ENCODE peak calls at places on chromosomes 5 and 9, in five cellular contexts. X is stimulated activated CD8-positive, alpha-beta memory T cell treated with anti-CD3 and anti-CD28 coated beads, Interleukin-4, amount 100 ng/mL, for 1 hour; E is fibroblast of pulmonary artery; C is NCI-H1092 treated with DMSO at 0.1 percent for 48 hours; K is AG20443. W is an unnamed sample.
A peak's percentile ranks its signal among the peaks of the same experiment; 100 is the strongest.

GRCh38 chr5:140113180-140113698 is 670 bp upstream of the PURA start:
- DNase-seq in K (peak; percentile 22), X (no peak), E (no peak), C (no peak), W (no peak)

GRCh38 chr5:129905467-129906176 is 1.4 kb downstream of the CHSY3 start:
- DNase-seq in K (peak; percentile 11), X (no peak), E (peak; percentile 13), C (no peak), W (no peak)

GRCh38 chr5:3278643-3279042 is 317.0 kb upstream of the IRX1 start:
- DNase-seq in X (no peak), E (no peak), C (no peak), K (no peak), W (no peak)

GRCh38 chr9:125532412-125532811 is 174.6 kb downstream of the MAPKAP1 start:
- DNase-seq in C (no peak), X (no peak), K (no peak), E (no peak), W (no peak)

GRCh38 chr5:29218138-29218537 is 1975.3 kb upstream of the CDH6 start:
- DNase-seq in K (no peak), C (peak; percentile 17), E (no peak), X (no peak), W (no peak)

GRCh38 chr5:37738057-37738691 is 101.7 kb downstream of the GDNF start:
- DNase-seq in X (no peak), K (peak; percentile 52), E (peak; percentile 89), C (no peak), W (no peak)

GRCh38 chr5:172058088-172058487 is 51.6 kb upstream of the FBXW11 start:
- DNase-seq in C (no peak), X (no peak), E (no peak), K (no peak), W (no peak)

GRCh38 chr9:122216138-122216797 is 12.5 kb downstream of the LHX6 start:
- DNase-seq in X (no peak), K (no peak), C (no peak), E (no peak), W (no peak)

GRCh38 chr5:67495072-67495471 is 298.5 kb upstream of the CD180 start:
- DNase-seq in E (no peak), K (no peak), X (no peak), C (peak; percentile 45), W (peak; percentile 39)

GRCh38 chr5:38953426-38953825 is 107.6 kb downstream of the OSMR start:
- DNase-seq in K (no peak), C (no peak), X (no peak), E (no peak), W (no peak)

GRCh38 chr5:35513612-35514011 is 104.1 kb upstream of the SPEF2 start:
- DNase-seq in C (no peak), X (no peak), K (no peak), E (no peak), W (no peak)

W was measured in NCI-H187.